ENCODE peak calls at places on chromosomes 4 and X, in five cellular contexts. W is HCT116, I is breast epithelium, F is right atrium auricular region, K is A673. M is an unnamed sample.

GRCh38 chr4:80011636-80012236 is 61.3 kb downstream of the ANTXR2 start:
- DNase-seq in I (no peak), K (no peak), W (no peak), F (no peak), M (no peak)

GRCh38 chrX:53479295-53479694 is 45.1 kb upstream of the HSD17B10 start:
- DNase-seq in F (no peak), I (no peak), K (peak; percentile 77), W (no peak), M (no peak)

GRCh38 chrX:1477801-1478458 is 25.2 kb upstream of the ASMTL start:
- DNase-seq in K (no peak), I (peak; percentile 10), W (no peak), F (peak; percentile 42), M (no peak)

GRCh38 chrX:18884916-18885315 is 99.0 kb downstream of the PHKA2 start:
- DNase-seq in K (no peak), I (no peak), F (no peak), W (no peak), M (no peak)

GRCh38 chr4:185305979-185306442 is 89.7 kb downstream of the LRP2BP start:
- DNase-seq in I (no peak), F (no peak), K (no peak), W (peak; percentile 83), M (no peak)

GRCh38 chrX:39336709-39337294 is 535.5 kb downstream of the MID1IP1 start:
- DNase-seq in K (peak; percentile 3), F (no peak), W (no peak), I (no peak), M (peak; percentile 49)

GRCh38 chrX:67693928-67694327 is 150.1 kb downstream of the AR start:
- DNase-seq in W (no peak), K (no peak), F (no peak), I (no peak), M (no peak)

GRCh38 chr4:8433181-8433580 is 7.3 kb downstream of the ACOX3 start:
- DNase-seq in K (no peak), I (no peak), W (no peak), F (no peak), M (no peak)

GRCh38 chrX:124725467-124725866 is 379.1 kb downstream of the SH2D1A start:
- DNase-seq in F (no peak), I (no peak), W (no peak), K (no peak), M (no peak)

GRCh38 chrX:126237524-126237923 is 71.4 kb upstream of the DCAF12L2 start:
- DNase-seq in I (no peak), F (no peak), W (no peak), K (no peak), M (no peak)

GRCh38 chr4:158788608-158789007 is 19.8 kb downstream of the FNIP2 start:
- DNase-seq in K (no peak), F (no peak), I (no peak), W (no peak), M (no peak)

GRCh38 chr4:7820031-7820825 is 119.4 kb downstream of the AFAP1 start:
- DNase-seq in W (no peak), K (no peak), I (no peak), F (no peak), M (no peak)

GRCh38 chrX:139831689-139832456 is 101.0 kb downstream of the ATP11C start:
- DNase-seq in I (no peak), F (no peak), K (peak; percentile 79), W (no peak), M (no peak)

GRCh38 chr4:40992472-40993298 is 221.7 kb downstream of the APBB2 start:
- DNase-seq in K (peak; percentile 56), I (no peak), W (no peak), F (no peak), M (no peak)

GRCh38 chrX:24023972-24024664 is 2.9 kb downstream of the KLHL15 start:
- DNase-seq in W (no peak), I (no peak), F (no peak), K (peak; percentile 12), M (no peak)

GRCh38 chrX:6729581-6729980 is 194.7 kb upstream of the VCX3A start:
- DNase-seq in F (no peak), W (no peak), I (no peak), K (no peak), M (no peak)

GRCh38 chr4:74884282-74884681 is 48.6 kb upstream of the PARM1 start:
- DNase-seq in F (no peak), W (no peak), I (no peak), K (no peak), M (no peak)

GRCh38 chr4:37453004-37453360 is 208.4 kb downstream of the NWD2 start:
- DNase-seq in F (no peak), K (peak; percentile 55), I (peak; percentile 53), W (peak; percentile 58), M (no peak)

GRCh38 chrX:41619221-41619620 is 69.6 kb upstream of the GPR34 start:
- DNase-seq in W (no peak), K (no peak), I (no peak), F (no peak), M (no peak)

GRCh38 chr4:1234296-1234695 is 14.6 kb downstream of the CTBP1 start:
- DNase-seq in I (no peak), F (no peak), K (no peak), W (no peak), M (no peak)

GRCh38 chr4:1233641-1234277 is 15.2 kb downstream of the CTBP1 start:
- DNase-seq in I (no peak), F (no peak), K (no peak), W (no peak), M (no peak)

GRCh38 chr4:1234811-1235292 is 14.1 kb downstream of the CTBP1 start:
- DNase-seq in I (no peak), F (no peak), K (no peak), W (no peak), M (no peak)

GRCh38 chr4:1236103-1236641 is 12.8 kb downstream of the CTBP1 start:
- DNase-seq in K (no peak), W (no peak), I (no peak), F (no peak), M (no peak)

GRCh38 chr4:1235381-1236102 is 13.4 kb downstream of the CTBP1 start:
- DNase-seq in W (no peak), I (no peak), K (no peak), F (no peak), M (no peak)
- H3K27ac ChIP-seq in W (no peak overlapping the region), I (no peak overlapping the region), K (peak overlapping the region; percentile 16), F (no peak overlapping the region), M (no peak overlapping the region)

DNA sequence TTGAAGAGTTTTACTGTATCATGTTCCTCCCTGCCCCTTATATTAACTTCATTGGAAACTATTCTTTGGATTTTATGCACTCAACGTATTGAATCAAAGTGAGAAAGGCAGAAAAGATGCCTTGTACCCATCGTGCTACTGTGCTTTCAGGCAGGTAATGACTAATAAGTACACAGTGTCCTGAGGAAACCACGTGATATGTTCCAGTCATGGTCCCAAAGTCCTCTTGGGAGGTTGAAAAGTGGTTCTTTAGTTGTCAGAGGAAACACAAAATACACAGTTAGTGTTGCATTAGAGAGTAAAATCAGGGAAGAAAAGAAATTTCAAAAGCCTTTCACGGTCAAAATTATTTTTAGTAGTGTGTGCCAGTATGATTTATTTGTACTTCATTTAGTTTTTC is 192.6 kb downstream of the RBM46 start:
- DNase-seq in F (no peak), W (no peak), I (no peak), K (no peak), M (no peak)
- H3K27ac ChIP-seq in F (no peak overlapping the region), W (no peak overlapping the region), I (no peak overlapping the region), K (no peak overlapping the region), M (no peak overlapping the region)

GRCh38 chrX:110722135-110722534 is 73.5 kb downstream of the CHRDL1 start:
- DNase-seq in I (no peak), K (no peak), F (no peak), W (no peak), M (no peak)

DNA sequence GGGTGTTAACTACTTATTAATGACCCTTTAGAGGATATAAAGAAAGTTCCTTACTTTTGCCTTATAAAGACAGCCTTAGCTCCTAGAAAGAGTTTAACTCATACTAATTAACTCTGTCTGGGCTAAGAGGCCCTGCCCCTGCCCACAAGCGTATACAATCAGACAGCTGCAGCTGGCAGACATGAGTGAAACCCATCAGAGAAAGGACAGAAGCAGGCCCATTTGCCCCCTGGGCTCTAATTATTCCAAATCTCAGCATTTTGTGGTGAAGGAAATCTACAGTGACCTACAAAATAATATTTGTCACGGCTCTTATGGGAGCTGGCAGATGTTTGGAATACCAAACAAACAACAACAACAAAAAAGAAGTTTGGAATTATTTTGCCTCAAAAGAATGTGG is 71.8 kb downstream of the CHRDL1 start:
- DNase-seq in F (no peak), K (no peak), I (no peak), W (no peak), M (no peak)
- H3K27ac ChIP-seq in F (no peak overlapping the region), K (no peak overlapping the region), I (no peak overlapping the region), W (no peak overlapping the region), M (no peak overlapping the region)

GRCh38 chr4:101823864-101824263 is 33.3 kb downstream of the BANK1 start:
- DNase-seq in W (no peak), K (no peak), F (no peak), I (no peak), M (no peak)
- H3K27ac ChIP-seq in W (no peak overlapping the region), K (no peak overlapping the region), F (no peak overlapping the region), I (no peak overlapping the region), M (no peak overlapping the region)

DNA sequence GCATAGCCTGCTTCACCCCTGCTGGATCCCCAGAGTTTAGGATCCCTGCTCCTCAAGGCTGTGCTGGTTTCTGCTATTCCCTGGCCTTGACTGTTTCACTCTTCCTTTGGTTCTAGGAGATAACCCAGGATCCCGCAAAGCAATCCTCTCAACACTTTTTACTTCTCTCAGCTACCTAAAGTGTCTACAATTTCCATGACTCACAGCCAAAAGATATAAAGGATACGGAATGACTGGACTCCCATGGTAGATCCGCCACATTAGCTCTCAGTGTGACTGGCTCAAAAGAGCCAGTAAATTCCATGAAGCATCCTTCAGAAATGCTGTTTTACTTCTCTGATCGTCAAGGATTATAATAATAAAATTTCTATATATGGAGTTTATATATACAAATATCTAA is 66.3 kb upstream of the TMEM164 start:
- DNase-seq in W (no peak), F (no peak), K (no peak), I (no peak), M (no peak)
- H3K27ac ChIP-seq in W (no peak overlapping the region), F (no peak overlapping the region), K (no peak overlapping the region), I (no peak overlapping the region), M (no peak overlapping the region)

DNA sequence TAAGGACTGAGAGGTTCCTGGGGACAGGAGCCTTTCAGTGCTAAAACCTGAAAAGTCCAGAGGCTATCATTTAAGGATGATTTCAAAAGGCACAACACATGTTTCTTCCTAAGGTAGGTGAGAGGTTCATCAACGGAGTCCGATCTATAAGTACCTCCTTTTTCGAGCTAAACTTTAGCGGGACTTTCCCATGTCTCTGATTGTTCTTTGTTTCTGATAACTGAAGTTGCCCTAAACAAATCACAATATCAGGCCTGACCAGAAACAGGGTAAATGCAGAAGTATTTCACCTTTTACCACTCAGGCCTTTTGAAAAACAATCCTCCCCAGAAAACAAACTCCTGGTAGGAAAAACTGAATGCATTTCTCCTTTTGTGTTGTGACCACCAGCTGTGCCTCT is 17.6 kb downstream of the PIR start:
- DNase-seq in W (no peak), I (no peak), K (no peak), F (no peak), M (no peak)
- H3K27ac ChIP-seq in W (peak overlapping the region; percentile 48), I (peak overlapping the region; percentile 44), K (no peak overlapping the region), F (peak overlapping the region; percentile 1), M (peak overlapping the region; percentile 51)

M was measured in gastrocnemius medialis.